ENCODE peak calls at places on chromosomes 3 and 15, in six cellular contexts. D is NCI-H1092 treated with DMSO at 0.1 percent for 48 hours, N is K562, Z is A549, H is neuronal stem cell, G is H4. M is an unnamed sample.

GRCh38 chr15:34616613-34617012 is 33.2 kb upstream of the GOLGA8B start:
- DNase-seq in D (no peak), N (peak), Z (peak), H (no peak), G (peak), M (no peak)

GRCh38 chr3:97971679-97972567 is at the start of gene RIOX2:
- DNase-seq in D (peak), N (peak), Z (peak), H (peak), G (peak), M (no peak)

GRCh38 chr3:146539315-146539714 is 5.1 kb downstream of the PLSCR1 start:
- DNase-seq in D (no peak), N (no peak), Z (no peak), H (no peak), G (no peak), M (no peak)

GRCh38 chr3:36597422-36597821 is 166.9 kb downstream of the DCLK3 start:
- DNase-seq in D (no peak), N (no peak), Z (peak), H (peak), G (peak), M (no peak)

GRCh38 chr15:68447976-68448755 is 16.2 kb upstream of the ITGA11 start:
- DNase-seq in D (no peak), N (no peak), Z (no peak), H (no peak), G (no peak), M (no peak)

GRCh38 chr3:55608266-55608937 is 121.3 kb upstream of the WNT5A start:
- DNase-seq in D (no peak), N (no peak), Z (no peak), H (no peak), G (no peak), M (no peak)

GRCh38 chr15:83843511-83843910 is 189.6 kb downstream of the ADAMTSL3 start:
- DNase-seq in D (no peak), N (no peak), Z (no peak), H (no peak), G (no peak), M (no peak)

GRCh38 chr15:42131826-42132806 is 24.3 kb downstream of the PLA2G4F start:
- DNase-seq in D (peak), N (no peak), Z (no peak), H (no peak), G (no peak), M (no peak)

GRCh38 chr3:14148041-14148985 is 23.5 kb downstream of the TMEM43 start:
- DNase-seq in D (no peak), N (no peak), Z (no peak), H (no peak), G (no peak), M (no peak)

GRCh38 chr15:57743424-57743823 is 36.9 kb downstream of the POLR2M start:
- DNase-seq in D (peak), N (no peak), Z (no peak), H (no peak), G (no peak), M (no peak)

GRCh38 chr3:72797773-72798543 is 50.3 kb downstream of the SHQ1 start:
- DNase-seq in D (peak), N (no peak), Z (no peak), H (no peak), G (no peak), M (no peak)

GRCh38 chr15:48893311-48893710 is 15.4 kb downstream of the EID1 start:
- DNase-seq in D (no peak), N (no peak), Z (no peak), H (no peak), G (no peak), M (no peak)